ENCODE peak calls at places on chromosomes 16 and 17, in five cellular contexts. V is H9, B is IMR-90, Z is neuronal stem cell, S is H1. C is an unnamed sample. For H3K4me1, the result is how much of the 10 kb centered on the place peaks cover.

GRCh38 chr16:70392606-70393005 is 45.9 kb downstream of the DDX19A start:
- DNase-seq in S (no peak), B (no peak), Z (no peak), V (no peak), C (no peak)

GRCh38 chr17:13920413-13920812 is 148.9 kb upstream of the COX10 start:
- DNase-seq in B (no peak), V (no peak), S (no peak), Z (no peak), C (no peak)

GRCh38 chr17:55426851-55427586 is 5.4 kb upstream of the MMD start:
- DNase-seq in V (no peak), S (no peak), Z (no peak), B (peak), C (peak)

GRCh38 chr16:57384248-57385070 is 12.2 kb downstream of the CX3CL1 start:
- DNase-seq in B (no peak), V (no peak), S (no peak), Z (no peak), C (no peak)

GRCh38 chr17:57866319-57866718 is 16.5 kb upstream of the MRPS23 start:
- DNase-seq in S (no peak), V (no peak), Z (no peak), B (no peak), C (no peak)

GRCh38 chr17:67995568-67996191 is 589 bp downstream of the C17orf58 start:
- DNase-seq in V (peak), B (no peak), S (peak), Z (peak), C (no peak)

GRCh38 chr16:17277981-17278381 is 192.8 kb downstream of the XYLT1 start:
- DNase-seq in V (peak), Z (no peak), S (peak), B (peak), C (peak)

GRCh38 chr16:66858740-66859396 is 14.7 kb downstream of the CA7 start:
- DNase-seq in V (no peak), B (peak), S (no peak), Z (no peak), C (no peak)

GRCh38 chr17:32627233-32628008 is 140.6 kb downstream of the CDK5R1 start:
- DNase-seq in B (no peak), S (peak), Z (peak), V (peak), C (no peak)

GRCh38 chr17:8053600-8053999 is 14.7 kb downstream of the ALOX15B start:
- DNase-seq in S (no peak), V (no peak), B (no peak), Z (no peak), C (peak)

GRCh38 chr17:8056976-8057625 is 18.2 kb downstream of the ALOX15B start:
- DNase-seq in S (no peak), V (no peak), Z (no peak), B (no peak), C (no peak)

GRCh38 chr17:8057691-8058114 is 18.8 kb downstream of the ALOX15B start:
- DNase-seq in S (peak), Z (peak), V (peak), B (peak), C (peak)

GRCh38 chr17:8056232-8056975 is 17.5 kb downstream of the ALOX15B start:
- DNase-seq in B (peak), V (no peak), Z (no peak), S (no peak), C (peak)

GRCh38 chr17:8055851-8056231 is 17.0 kb downstream of the ALOX15B start:
- DNase-seq in S (no peak), Z (no peak), B (no peak), V (no peak), C (no peak)
- H3K4me1 ChIP-seq in S (under half), Z (under half), B (under half), V (under half), C (under half)

GRCh38 chr17:81396722-81397313 is 1.6 kb downstream of the BAHCC1 start:
- DNase-seq in V (peak), B (no peak), S (peak), Z (no peak), C (peak)
- H3K14ac ChIP-seq in V (peak), B (peak), S (no peak), Z (peak), C (peak)

GRCh38 chr17:45132302-45132568 is at the start of gene PLCD3:
- DNase-seq in V (no peak), Z (no peak), B (no peak), S (no peak), C (no peak)
- H2BK120ac ChIP-seq in V (no peak), Z (no peak), B (peak), S (no peak), C (peak)

GRCh38 chr17:40529991-40530390 is 28.6 kb upstream of the TNS4 start:
- DNase-seq in Z (no peak), V (no peak), B (no peak), S (no peak), C (peak)

GRCh38 chr17:40532520-40533253 is 31.3 kb upstream of the TNS4 start:
- DNase-seq in V (no peak), Z (no peak), B (peak), S (no peak), C (no peak)

GRCh38 chr17:40530988-40531971 is 29.9 kb upstream of the TNS4 start:
- DNase-seq in B (no peak), Z (no peak), S (no peak), V (no peak), C (peak)

GRCh38 chr17:40528692-40529417 is 27.4 kb upstream of the TNS4 start:
- DNase-seq in B (no peak), V (no peak), S (no peak), Z (no peak), C (no peak)

GRCh38 chr17:40530531-40530987 is 29.1 kb upstream of the TNS4 start:
- DNase-seq in S (no peak), Z (no peak), V (no peak), B (no peak), C (no peak)
- H3K4me1 ChIP-seq in S (under half), Z (under half), V (under half), B (under half), C (under half)

DNA sequence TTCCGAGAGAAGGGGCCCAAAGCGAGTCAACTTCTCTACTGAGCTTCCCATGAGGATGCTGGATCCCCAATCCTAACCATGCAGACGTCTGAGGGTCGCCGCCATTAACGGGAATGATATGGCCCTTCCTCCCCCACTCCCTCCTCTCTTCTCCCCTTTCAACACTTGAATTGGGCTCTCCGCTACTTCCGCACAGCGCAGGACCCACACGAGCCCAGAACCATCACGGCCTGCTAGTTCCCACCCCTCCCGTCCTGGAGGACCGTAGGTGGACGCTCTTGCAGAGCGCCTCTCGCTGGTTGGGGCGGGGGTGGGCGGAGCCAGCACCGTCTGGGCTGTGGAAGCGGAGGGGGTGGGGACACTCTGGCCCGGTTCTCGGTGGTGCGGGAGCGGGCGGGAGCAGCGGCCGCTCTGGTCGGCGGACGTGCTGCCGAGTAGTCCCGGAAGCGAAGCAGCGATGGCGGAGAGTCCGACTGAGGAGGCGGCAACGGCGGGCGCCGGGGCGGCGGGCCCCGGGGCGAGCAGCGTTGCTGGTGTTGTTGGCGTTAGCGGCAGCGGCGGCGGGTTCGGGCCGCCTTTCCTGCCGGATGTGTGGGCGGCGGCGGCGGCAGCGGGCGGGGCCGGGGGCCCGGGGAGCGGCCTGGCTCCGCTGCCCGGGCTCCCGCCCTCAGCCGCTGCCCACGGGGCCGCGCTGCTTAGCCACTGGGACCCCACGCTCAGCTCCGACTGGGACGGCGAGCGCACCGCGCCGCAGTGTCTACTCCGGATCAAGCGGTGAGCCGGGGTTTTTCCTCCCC is at the start of gene UBE2Z:
- DNase-seq in Z (peak), S (peak), B (peak), V (peak), C (peak)
- H3K14ac ChIP-seq in Z (no peak), S (no peak), B (peak), V (peak), C (peak)

GRCh38 chr17:81514485-81514734 is 1.8 kb upstream of the ACTG1 start:
- DNase-seq in V (no peak), S (no peak), B (no peak), Z (no peak), C (no peak)
- H2BK120ac ChIP-seq in V (peak), S (no peak), B (peak), Z (peak), C (peak)